ENCODE peak calls at places on chromosomes 6 and 20, in eight cellular contexts. P is H1, J is ovary, Z is gastrocnemius medialis, G is upper lobe of right lung, Y is IMR-90, M is lower lobe of right lung, V is adrenal gland. B is an unnamed sample.
A peak's percentile ranks its signal among the peaks of the same experiment; 100 is the strongest.

GRCh38 chr20:17648782-17649730 is 33.0 kb downstream of the RRBP1 start:
- DNase-seq in Z (no peak), J (peak; percentile 36), Y (no peak), P (no peak), V (no peak), G (peak; percentile 79), M (peak; percentile 73), B (peak; percentile 58)

GRCh38 chr6:35596448-35597442 is 84.0 kb upstream of the TULP1 start:
- DNase-seq in J (no peak), Y (peak; percentile 85), V (no peak), Z (no peak), P (no peak), G (no peak), M (no peak), B (no peak)

GRCh38 chr6:71260205-71260604 is 28.4 kb upstream of the OGFRL1 start:
- DNase-seq in Z (no peak), V (no peak), M (no peak), J (no peak), G (no peak), P (no peak), Y (no peak), B (no peak)

GRCh38 chr6:168926306-168926705 is 327.3 kb downstream of the THBS2 start:
- DNase-seq in J (no peak), G (no peak), V (no peak), Z (no peak), M (no peak), Y (no peak), P (no peak), B (peak; percentile 7)

GRCh38 chr20:58659841-58660240 is 8.8 kb downstream of the STX16 start:
- DNase-seq in J (no peak), G (no peak), Z (no peak), M (no peak), Y (no peak), P (peak; percentile 41), V (no peak), B (no peak)

GRCh38 chr6:126039284-126039683 is 52.9 kb downstream of the TRMT11 start:
- DNase-seq in J (no peak), Y (peak; percentile 49), G (no peak), V (no peak), M (no peak), P (no peak), Z (no peak), B (no peak)

GRCh38 chr20:61119263-61119662 is 132.8 kb upstream of the CDH4 start:
- DNase-seq in Z (no peak), M (no peak), P (no peak), G (no peak), J (no peak), Y (no peak), V (no peak), B (no peak)

GRCh38 chr6:41836660-41837052 is 49.2 kb downstream of the TOMM6 start:
- DNase-seq in P (no peak), V (no peak), M (no peak), J (no peak), G (no peak), Z (no peak), Y (peak; percentile 34), B (no peak)

GRCh38 chr6:15911753-15912504 is 217.0 kb upstream of the MYLIP start:
- DNase-seq in Y (no peak), V (no peak), G (no peak), Z (no peak), J (no peak), P (no peak), M (no peak), B (no peak)

GRCh38 chr20:22663528-22664025 is 79.2 kb upstream of the FOXA2 start:
- DNase-seq in M (no peak), P (peak; percentile 64), V (no peak), J (no peak), Y (no peak), G (no peak), Z (no peak), B (no peak)

GRCh38 chr20:59413326-59413865 is 113.0 kb downstream of the EDN3 start:
- DNase-seq in P (no peak), J (no peak), V (no peak), Y (no peak), M (no peak), Z (no peak), G (no peak), B (no peak)

GRCh38 chr6:85747093-85747492 is 104.4 kb upstream of the SYNCRIP start:
- DNase-seq in M (no peak), Y (peak; percentile 50), Z (no peak), J (no peak), V (no peak), P (no peak), G (no peak), B (no peak)

GRCh38 chr6:49541936-49542335 is 8.5 kb upstream of the C6orf141 start:
- DNase-seq in J (no peak), Y (no peak), G (no peak), P (no peak), V (no peak), Z (no peak), M (no peak), B (no peak)

GRCh38 chr6:39317256-39317655 is 3.0 kb upstream of the KCNK17 start:
- DNase-seq in G (no peak), P (no peak), J (no peak), Z (no peak), Y (no peak), V (no peak), M (no peak), B (no peak)

GRCh38 chr6:39314273-39314790 is at the start of gene KCNK17:
- DNase-seq in Z (no peak), Y (no peak), V (no peak), M (no peak), P (no peak), J (no peak), G (no peak), B (no peak)

GRCh38 chr6:39312912-39313525 is 1.2 kb downstream of the KCNK17 start:
- DNase-seq in G (no peak), V (no peak), M (no peak), Z (no peak), P (peak; percentile 55), J (peak; percentile 35), Y (no peak), B (no peak)

GRCh38 chr6:39310542-39310941 is 3.7 kb downstream of the KCNK17 start:
- DNase-seq in M (no peak), G (no peak), Z (no peak), Y (no peak), P (no peak), V (no peak), J (no peak), B (no peak)

GRCh38 chr6:39313526-39314272 is 520 bp downstream of the KCNK17 start:
- DNase-seq in V (no peak), M (peak; percentile 56), G (no peak), P (peak; percentile 83), J (no peak), Z (no peak), Y (no peak), B (no peak)
- TF ChIP-seq CTCF in V (no peak), M (no peak), G (no peak), P (no peak), J (no peak), Z (no peak), Y (no peak), B (no peak)

GRCh38 chr20:34105978-34106675 is 5.9 kb downstream of the EIF2S2 start:
- DNase-seq in V (no peak), P (no peak), M (no peak), Z (no peak), G (no peak), J (no peak), Y (no peak), B (no peak)

GRCh38 chr20:34100578-34100977 is 11.5 kb downstream of the EIF2S2 start:
- DNase-seq in G (no peak), P (no peak), J (no peak), V (no peak), Y (no peak), M (no peak), Z (no peak), B (no peak)

GRCh38 chr20:34102342-34102741 is 9.7 kb downstream of the EIF2S2 start:
- DNase-seq in M (no peak), V (no peak), Z (no peak), Y (no peak), P (no peak), G (no peak), J (no peak), B (no peak)

GRCh38 chr20:34099675-34100074 is 12.4 kb downstream of the EIF2S2 start:
- DNase-seq in V (no peak), J (no peak), Y (no peak), Z (no peak), M (no peak), G (no peak), P (no peak), B (no peak)

GRCh38 chr20:34104059-34104458 is 8.0 kb downstream of the EIF2S2 start:
- DNase-seq in Y (no peak), Z (no peak), V (no peak), M (no peak), G (no peak), P (no peak), J (no peak), B (no peak)
- H3K4me1 ChIP-seq in Y (peaks cover 6% of the 10 kb centered on the region), Z (peaks cover 19% of the 10 kb centered on the region), V (peaks cover 9% of the 10 kb centered on the region), M (peaks cover 55% of the 10 kb centered on the region), G (peaks cover 30% of the 10 kb centered on the region), P (no peaks in the 10 kb centered on the region), J (peaks cover 3% of the 10 kb centered on the region), B (peaks cover 4% of the 10 kb centered on the region)

DNA sequence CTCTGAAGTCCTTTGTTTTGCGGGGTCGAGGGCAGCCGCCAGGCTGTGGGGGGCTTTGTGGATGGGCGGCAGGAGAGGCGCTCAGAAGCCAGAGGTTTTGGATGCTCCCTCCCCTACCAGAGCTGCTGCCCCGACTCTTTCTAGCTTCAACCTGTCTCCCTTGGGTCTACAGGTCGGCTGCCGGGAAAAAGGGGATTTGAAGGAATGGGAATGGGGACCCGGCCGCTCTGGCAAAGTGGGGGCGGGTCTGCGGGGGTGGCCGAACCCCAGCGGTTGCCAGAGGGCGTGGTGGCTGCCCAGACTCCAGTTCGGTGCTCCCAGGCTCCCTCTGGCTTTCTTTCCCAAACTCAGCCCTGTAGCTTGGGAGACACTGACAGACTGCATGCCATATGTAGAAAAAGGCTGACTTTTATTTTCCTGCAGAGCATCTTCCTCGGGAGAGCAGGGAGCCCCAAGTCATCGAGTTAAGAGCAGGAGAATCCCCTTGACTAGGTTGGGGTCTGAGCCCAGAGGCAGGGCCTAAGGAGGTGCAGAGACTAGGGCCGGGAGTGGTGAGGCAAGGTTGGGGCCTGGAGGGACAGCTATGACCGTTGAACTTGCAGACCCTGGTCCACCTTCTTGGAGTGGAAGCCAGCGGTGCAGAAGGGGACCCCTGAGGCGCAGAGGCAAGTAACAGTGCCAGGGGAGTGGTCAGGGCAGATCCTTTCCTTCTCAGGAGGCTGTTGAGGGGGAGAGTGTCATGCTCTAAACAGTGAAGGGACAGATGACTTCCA is 1.4 kb upstream of the PPP1R18 start:
- DNase-seq in Z (no peak), M (no peak), P (no peak), V (no peak), J (peak; percentile 69), Y (peak; percentile 47), G (no peak), B (peak; percentile 45)
- TF ChIP-seq CTCF in Z (no peak), M (no peak), P (no peak), V (no peak), J (no peak), Y (peak; percentile 33), G (no peak), B (no peak)

DNA sequence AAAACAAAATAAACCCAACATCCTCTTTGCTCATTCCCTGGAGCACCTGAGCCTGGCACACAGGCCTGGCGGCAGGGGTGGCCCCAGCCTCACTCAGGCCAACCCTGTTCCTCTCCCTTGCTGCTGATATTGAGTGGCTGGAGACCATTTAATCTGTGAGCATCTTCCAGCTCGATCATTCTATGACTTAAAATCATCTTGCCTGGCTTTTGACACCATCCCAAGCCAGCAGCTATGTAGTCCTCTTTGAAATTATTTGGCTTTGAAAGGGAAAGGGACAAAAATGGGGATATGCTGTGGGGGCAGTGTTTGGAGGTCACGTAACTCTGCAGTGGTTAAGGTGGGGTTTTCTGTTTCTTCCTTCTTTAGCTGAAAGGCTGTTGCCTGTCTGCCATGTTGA is 22.8 kb downstream of the EZR start:
- DNase-seq in P (no peak), J (no peak), Z (no peak), Y (no peak), G (no peak), M (no peak), V (no peak), B (no peak)
- H3K4me1 ChIP-seq in P (no peaks in the 10 kb centered on the region), J (peaks cover 18% of the 10 kb centered on the region), Z (peaks cover 9% of the 10 kb centered on the region), Y (peaks cover 11% of the 10 kb centered on the region), G (peaks cover 81% of the 10 kb centered on the region), M (peaks cover 94% of the 10 kb centered on the region), V (peaks cover 42% of the 10 kb centered on the region), B (peaks cover 27% of the 10 kb centered on the region)

B was measured in colonic mucosa.